ENCODE peak calls at places on chromosomes 11 and 22, in eight cellular contexts. One of them, this sample, is unnamed.

GRCh38 chr11:63667993-63668392 is 3.2 kb downstream of the ATL3 start:
- DNase-seq in T-helper 2 cell: no peak
- DNase-seq in aorta: no peak
- DNase-seq in heart right ventricle: no peak
- DNase-seq in KG1: no peak
- DNase-seq in cardiac fibroblast: peak
- DNase-seq in GM13977: no peak
- DNase-seq in cerebellar cortex: no peak
- DNase-seq in this sample: peak

GRCh38 chr11:76674517-76675400 is 4.2 kb upstream of the LRRC32 start:
- DNase-seq in T-helper 2 cell: no peak
- DNase-seq in aorta: no peak
- DNase-seq in heart right ventricle: no peak
- DNase-seq in KG1: no peak
- DNase-seq in cardiac fibroblast: no peak
- DNase-seq in GM13977: no peak
- DNase-seq in cerebellar cortex: peak
- DNase-seq in this sample: no peak

GRCh38 chr11:18617688-18618340 is 16.3 kb downstream of the SPTY2D1 start:
- DNase-seq in T-helper 2 cell: peak
- DNase-seq in aorta: no peak
- DNase-seq in heart right ventricle: no peak
- DNase-seq in KG1: peak
- DNase-seq in cardiac fibroblast: peak
- DNase-seq in GM13977: no peak
- DNase-seq in cerebellar cortex: no peak
- DNase-seq in this sample: no peak

GRCh38 chr22:41512421-41513194 is 31.7 kb downstream of the POLR3H start:
- DNase-seq in T-helper 2 cell: no peak
- DNase-seq in aorta: no peak
- DNase-seq in heart right ventricle: no peak
- DNase-seq in KG1: no peak
- DNase-seq in cardiac fibroblast: peak
- DNase-seq in GM13977: no peak
- DNase-seq in cerebellar cortex: peak
- DNase-seq in this sample: peak

GRCh38 chr11:119453881-119454280 is 30.9 kb upstream of the THY1 start:
- DNase-seq in T-helper 2 cell: no peak
- DNase-seq in aorta: no peak
- DNase-seq in heart right ventricle: no peak
- DNase-seq in KG1: no peak
- DNase-seq in cardiac fibroblast: no peak
- DNase-seq in GM13977: no peak
- DNase-seq in cerebellar cortex: no peak
- DNase-seq in this sample: no peak

GRCh38 chr22:48663297-48663696 is 1164.4 kb downstream of the BRD1 start:
- DNase-seq in T-helper 2 cell: no peak
- DNase-seq in aorta: no peak
- DNase-seq in heart right ventricle: no peak
- DNase-seq in KG1: no peak
- DNase-seq in cardiac fibroblast: no peak
- DNase-seq in GM13977: no peak
- DNase-seq in cerebellar cortex: no peak
- DNase-seq in this sample: no peak

GRCh38 chr11:118853693-118854092 is 30.0 kb upstream of the CXCR5 start:
- DNase-seq in T-helper 2 cell: no peak
- DNase-seq in aorta: no peak
- DNase-seq in heart right ventricle: no peak
- DNase-seq in KG1: no peak
- DNase-seq in cardiac fibroblast: no peak
- DNase-seq in GM13977: no peak
- DNase-seq in cerebellar cortex: no peak
- DNase-seq in this sample: no peak

GRCh38 chr22:27004434-27004833 is 347.0 kb downstream of the MIAT start:
- DNase-seq in T-helper 2 cell: no peak
- DNase-seq in aorta: no peak
- DNase-seq in heart right ventricle: no peak
- DNase-seq in KG1: no peak
- DNase-seq in cardiac fibroblast: no peak
- DNase-seq in GM13977: no peak
- DNase-seq in cerebellar cortex: no peak
- DNase-seq in this sample: no peak

GRCh38 chr11:116840224-116840745 is 2.9 kb upstream of the APOA1 start:
- DNase-seq in T-helper 2 cell: no peak
- DNase-seq in aorta: no peak
- DNase-seq in heart right ventricle: no peak
- DNase-seq in KG1: no peak
- DNase-seq in cardiac fibroblast: peak
- DNase-seq in GM13977: no peak
- DNase-seq in cerebellar cortex: peak
- DNase-seq in this sample: no peak

GRCh38 chr11:15170698-15171097 is 56.0 kb downstream of the INSC start:
- DNase-seq in T-helper 2 cell: no peak
- DNase-seq in aorta: no peak
- DNase-seq in heart right ventricle: no peak
- DNase-seq in KG1: no peak
- DNase-seq in cardiac fibroblast: no peak
- DNase-seq in GM13977: no peak
- DNase-seq in cerebellar cortex: no peak
- DNase-seq in this sample: no peak

GRCh38 chr11:16154715-16155396 is 201.5 kb downstream of the SOX6 start:
- DNase-seq in T-helper 2 cell: no peak
- DNase-seq in aorta: no peak
- DNase-seq in heart right ventricle: no peak
- DNase-seq in KG1: no peak
- DNase-seq in cardiac fibroblast: no peak
- DNase-seq in GM13977: no peak
- DNase-seq in cerebellar cortex: no peak
- DNase-seq in this sample: no peak

GRCh38 chr11:44527476-44527875 is 38.0 kb upstream of the CD82 start:
- DNase-seq in T-helper 2 cell: no peak
- DNase-seq in aorta: no peak
- DNase-seq in heart right ventricle: no peak
- DNase-seq in KG1: no peak
- DNase-seq in cardiac fibroblast: no peak
- DNase-seq in GM13977: no peak
- DNase-seq in cerebellar cortex: no peak
- DNase-seq in this sample: no peak

GRCh38 chr11:65003282-65003681 is 6.5 kb upstream of the BATF2 start:
- DNase-seq in T-helper 2 cell: no peak
- DNase-seq in aorta: no peak
- DNase-seq in heart right ventricle: no peak
- DNase-seq in KG1: no peak
- DNase-seq in cardiac fibroblast: peak
- DNase-seq in GM13977: no peak
- DNase-seq in cerebellar cortex: no peak
- DNase-seq in this sample: no peak

GRCh38 chr11:2164081-2164480 is 3.1 kb upstream of the INS start:
- DNase-seq in T-helper 2 cell: no peak
- DNase-seq in aorta: no peak
- DNase-seq in heart right ventricle: no peak
- DNase-seq in KG1: no peak
- DNase-seq in cardiac fibroblast: no peak
- DNase-seq in GM13977: no peak
- DNase-seq in cerebellar cortex: no peak
- DNase-seq in this sample: no peak

GRCh38 chr11:119175493-119176077 is 7.1 kb downstream of the NLRX1 start:
- DNase-seq in T-helper 2 cell: no peak
- DNase-seq in aorta: no peak
- DNase-seq in heart right ventricle: no peak
- DNase-seq in KG1: no peak
- DNase-seq in cardiac fibroblast: peak
- DNase-seq in GM13977: no peak
- DNase-seq in cerebellar cortex: no peak
- DNase-seq in this sample: peak

GRCh38 chr11:16897460-16898061 is 116.7 kb downstream of the PLEKHA7 start:
- DNase-seq in T-helper 2 cell: no peak
- DNase-seq in aorta: no peak
- DNase-seq in heart right ventricle: no peak
- DNase-seq in KG1: peak
- DNase-seq in cardiac fibroblast: no peak
- DNase-seq in GM13977: no peak
- DNase-seq in cerebellar cortex: no peak
- DNase-seq in this sample: no peak

GRCh38 chr11:129800655-129801054 is 15.0 kb upstream of the TMEM45B start:
- DNase-seq in T-helper 2 cell: no peak
- DNase-seq in aorta: no peak
- DNase-seq in heart right ventricle: no peak
- DNase-seq in KG1: no peak
- DNase-seq in cardiac fibroblast: no peak
- DNase-seq in GM13977: no peak
- DNase-seq in cerebellar cortex: no peak
- DNase-seq in this sample: no peak

GRCh38 chr22:17847360-17848078 is 73.2 kb upstream of the BID start:
- DNase-seq in T-helper 2 cell: no peak
- DNase-seq in aorta: no peak
- DNase-seq in heart right ventricle: no peak
- DNase-seq in KG1: no peak
- DNase-seq in cardiac fibroblast: no peak
- DNase-seq in GM13977: no peak
- DNase-seq in cerebellar cortex: peak
- DNase-seq in this sample: peak

GRCh38 chr11:129354688-129355087 is 21.0 kb upstream of the BARX2 start:
- DNase-seq in T-helper 2 cell: no peak
- DNase-seq in aorta: no peak
- DNase-seq in heart right ventricle: no peak
- DNase-seq in KG1: no peak
- DNase-seq in cardiac fibroblast: no peak
- DNase-seq in GM13977: no peak
- DNase-seq in cerebellar cortex: no peak
- DNase-seq in this sample: no peak

GRCh38 chr11:67694875-67695555 is 20.6 kb upstream of the ALDH3B2 start:
- DNase-seq in T-helper 2 cell: no peak
- DNase-seq in aorta: no peak
- DNase-seq in heart right ventricle: no peak
- DNase-seq in KG1: no peak
- DNase-seq in cardiac fibroblast: no peak
- DNase-seq in GM13977: no peak
- DNase-seq in cerebellar cortex: no peak
- DNase-seq in this sample: no peak

GRCh38 chr11:86949995-86950993 is 4.9 kb downstream of the FZD4 start:
- DNase-seq in T-helper 2 cell: no peak
- DNase-seq in aorta: no peak
- DNase-seq in heart right ventricle: no peak
- DNase-seq in KG1: no peak
- DNase-seq in cardiac fibroblast: no peak
- DNase-seq in GM13977: no peak
- DNase-seq in cerebellar cortex: no peak
- DNase-seq in this sample: no peak

GRCh38 chr11:122141757-122142156 is 25.7 kb upstream of the BLID start:
- DNase-seq in T-helper 2 cell: no peak
- DNase-seq in aorta: no peak
- DNase-seq in heart right ventricle: no peak
- DNase-seq in KG1: no peak
- DNase-seq in cardiac fibroblast: no peak
- DNase-seq in GM13977: no peak
- DNase-seq in cerebellar cortex: no peak
- DNase-seq in this sample: no peak

GRCh38 chr11:10325398-10326079 is 20.7 kb downstream of the ADM start:
- DNase-seq in T-helper 2 cell: no peak
- DNase-seq in aorta: no peak
- DNase-seq in heart right ventricle: no peak
- DNase-seq in KG1: no peak
- DNase-seq in cardiac fibroblast: peak
- DNase-seq in GM13977: no peak
- DNase-seq in cerebellar cortex: no peak
- DNase-seq in this sample: no peak

This sample was measured in HTR-8/SVneo.